ENCODE peak calls at places on chromosomes 7 and 10, in six cellular contexts. U is HepG2, Y is H1, H is SK-N-SH, L is GM12878, Q is K562. T is an unnamed sample.

GRCh38 chr7:97639036-97639435 is 92.8 kb upstream of the TAC1 start:
- DNase-seq in U (no peak), Y (no peak), H (no peak), L (no peak), Q (no peak), T (no peak)

GRCh38 chr7:157737151-157738063 is 400.6 kb downstream of the DNAJB6 start:
- DNase-seq in U (no peak), Y (no peak), H (no peak), L (no peak), Q (no peak), T (no peak)

GRCh38 chr10:60816624-60817023 is 38.3 kb downstream of the CDK1 start:
- DNase-seq in U (peak; percentile 71), Y (no peak), H (peak; percentile 68), L (peak; percentile 26), Q (peak; percentile 89), T (peak; percentile 45)

GRCh38 chr7:97407106-97407505 is 289.6 kb downstream of the SDHAF3 start:
- DNase-seq in U (no peak), Y (no peak), H (no peak), L (no peak), Q (no peak), T (no peak)

GRCh38 chr10:89074120-89074519 is 83.5 kb downstream of the FAS start:
- DNase-seq in U (no peak), Y (no peak), H (no peak), L (no peak), Q (no peak), T (no peak)

GRCh38 chr7:43735802-43736603 is 6.7 kb upstream of the COA1 start:
- DNase-seq in U (peak; percentile 41), Y (no peak), H (no peak), L (peak; percentile 90), Q (no peak), T (peak; percentile 81)

GRCh38 chr10:110141185-110141584 is 66.2 kb upstream of the MXI1 start:
- DNase-seq in U (no peak), Y (no peak), H (no peak), L (no peak), Q (no peak), T (peak; percentile 89)

GRCh38 chr10:36171546-36171945 is 529.5 kb upstream of the FZD8 start:
- DNase-seq in U (no peak), Y (no peak), H (no peak), L (no peak), Q (no peak), T (no peak)

GRCh38 chr7:85237721-85238120 is 50.9 kb upstream of the SEMA3D start:
- DNase-seq in U (no peak), Y (no peak), H (no peak), L (no peak), Q (no peak), T (no peak)
- TF ChIP-seq GABPA in U (no peak), Y (no peak), H (no peak), L (no peak), Q (no peak), T (no peak)

DNA sequence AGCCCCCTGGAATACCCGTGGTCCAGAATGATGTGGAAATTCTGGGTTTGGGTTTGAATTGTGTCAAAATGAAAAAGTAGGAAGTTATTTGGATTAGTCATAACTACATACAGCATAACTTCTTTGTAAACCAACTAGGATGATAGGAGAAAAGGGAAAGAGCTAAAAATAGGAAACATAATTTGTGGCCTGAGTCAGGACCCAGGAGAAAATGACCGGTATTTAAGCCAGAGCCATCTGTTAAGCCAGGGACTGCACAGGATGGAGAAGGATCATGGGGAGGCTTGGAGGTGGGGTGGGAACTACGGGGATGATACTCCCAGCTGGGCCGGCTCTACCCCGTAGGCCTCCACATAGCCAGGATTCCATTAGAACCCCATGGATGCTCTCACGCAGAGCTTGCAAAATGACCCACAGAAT is 98.6 kb downstream of the MYOF start:
- DNase-seq in U (no peak), Y (no peak), H (no peak), L (no peak), Q (no peak), T (no peak)
- TF ChIP-seq POLR2AphosphoS5 in U (no peak), Y (no peak), H (peak; percentile 42), L (no peak), Q (no peak), T (no peak)

GRCh38 chr10:68598978-68599753 is 39.0 kb downstream of the TET1 start:
- DNase-seq in U (peak; percentile 56), Y (peak; percentile 57), H (peak; percentile 58), L (no peak), Q (peak; percentile 34), T (no peak)
- H3K27ac ChIP-seq in U (peak overlapping the region; percentile 81), Y (peak overlapping the region; percentile 65), H (peak overlapping the region; percentile 98), L (no peak overlapping the region), Q (no peak overlapping the region), T (no peak overlapping the region)

DNA sequence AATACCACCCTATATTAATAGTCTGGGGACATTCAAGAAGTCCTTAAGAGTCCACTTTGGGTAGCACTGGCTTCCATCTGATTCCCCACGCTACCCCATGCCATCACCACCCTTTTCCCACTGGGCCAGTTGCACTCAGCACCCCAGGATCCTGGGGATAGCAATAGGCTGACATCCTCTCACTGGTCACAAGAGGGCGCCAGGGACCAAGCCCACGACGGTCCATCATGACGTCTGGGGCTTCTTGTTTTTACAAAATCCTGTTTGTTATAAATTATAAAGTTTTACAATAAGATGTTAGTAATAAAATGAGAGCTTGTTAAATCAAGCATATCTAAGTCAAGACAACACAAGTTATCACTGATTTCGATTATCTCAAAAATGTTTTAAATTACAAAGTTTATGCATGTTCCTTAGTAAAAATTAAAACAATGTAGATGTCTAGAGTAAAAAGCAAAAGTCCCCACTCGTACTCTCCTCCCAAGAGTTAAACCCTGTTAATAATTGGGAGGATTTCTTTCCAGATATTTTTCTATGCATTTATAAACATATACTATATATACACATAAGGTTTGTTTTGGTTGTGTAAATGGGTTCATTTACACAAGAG is 15.4 kb downstream of the GPNMB start:
- DNase-seq in U (peak; percentile 58), Y (peak; percentile 73), H (peak; percentile 91), L (no peak), Q (peak; percentile 82), T (peak; percentile 37)
- TF ChIP-seq GABPA in U (no peak), Y (no peak), H (no peak), L (no peak), Q (no peak), T (no peak)

DNA sequence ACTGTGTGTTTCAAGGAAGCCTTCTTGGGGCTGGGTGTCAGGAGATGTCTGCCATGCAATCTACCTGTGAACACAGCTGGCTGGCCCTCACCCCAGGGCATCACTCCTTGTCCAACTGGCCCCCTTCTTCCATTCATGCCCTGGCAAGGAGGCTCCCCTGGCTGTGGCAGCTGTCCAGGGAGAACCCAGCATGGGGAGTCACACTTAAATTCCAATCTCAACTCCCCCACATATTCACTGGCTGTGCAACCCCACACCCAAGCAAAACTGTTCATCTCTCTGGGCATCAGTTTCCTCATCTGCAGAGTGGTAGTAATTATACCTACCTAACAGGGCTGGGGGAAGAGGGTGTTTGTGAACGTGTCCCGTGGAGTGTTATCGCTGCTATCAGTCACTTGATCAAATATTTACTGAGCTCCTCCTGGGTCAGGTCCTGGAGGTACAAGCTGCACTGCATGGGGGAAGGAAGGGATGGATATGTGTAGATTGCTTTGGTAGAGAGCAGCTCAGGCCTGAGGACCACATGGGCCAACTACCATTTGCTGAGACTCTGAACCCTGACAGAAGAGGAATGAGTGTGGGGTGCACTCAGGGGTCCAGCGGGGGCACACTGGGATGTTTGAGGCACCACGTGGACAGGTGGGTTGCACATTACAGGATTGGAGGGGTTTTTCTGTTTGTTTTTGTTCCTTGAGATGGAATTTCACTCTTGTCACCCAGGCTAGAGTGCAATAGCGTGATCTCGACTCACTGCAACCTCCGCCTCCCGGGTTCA is 2.1 kb upstream of the GPRIN2 start:
- DNase-seq in U (peak; percentile 40), Y (peak; percentile 43), H (no peak), L (no peak), Q (no peak), T (no peak)
- TF ChIP-seq POLR2AphosphoS5 in U (no peak), Y (no peak), H (no peak), L (no peak), Q (no peak), T (no peak)

GRCh38 chr10:114507449-114507848 is 103.1 kb upstream of the AFAP1L2 start:
- DNase-seq in U (no peak), Y (no peak), H (no peak), L (no peak), Q (no peak), T (no peak)

GRCh38 chr10:114506874-114507385 is 102.6 kb upstream of the AFAP1L2 start:
- DNase-seq in U (no peak), Y (no peak), H (no peak), L (no peak), Q (no peak), T (no peak)

GRCh38 chr10:114511875-114512274 is 107.6 kb upstream of the AFAP1L2 start:
- DNase-seq in U (no peak), Y (no peak), H (no peak), L (no peak), Q (no peak), T (no peak)

GRCh38 chr10:114504769-114505579 is 100.7 kb upstream of the AFAP1L2 start:
- DNase-seq in U (peak; percentile 67), Y (no peak), H (no peak), L (no peak), Q (no peak), T (no peak)

GRCh38 chr10:114508376-114508775 is 104.1 kb upstream of the AFAP1L2 start:
- DNase-seq in U (peak; percentile 16), Y (no peak), H (no peak), L (no peak), Q (no peak), T (no peak)
- H3K27ac ChIP-seq in U (peak overlapping the region; percentile 31), Y (no peak overlapping the region), H (no peak overlapping the region), L (no peak overlapping the region), Q (no peak overlapping the region), T (no peak overlapping the region)

GRCh38 chr7:2843191-2843685 is 870 bp downstream of the GNA12 start:
- DNase-seq in U (no peak), Y (no peak), H (no peak), L (no peak), Q (no peak), T (no peak)
- TF ChIP-seq GABPA in U (no peak), Y (no peak), H (no peak), L (no peak), Q (no peak), T (no peak)

GRCh38 chr7:95974108-95974507 is 201.8 kb downstream of the DYNC1I1 start:
- DNase-seq in U (no peak), Y (no peak), H (no peak), L (no peak), Q (no peak), T (no peak)

GRCh38 chr7:95972554-95972953 is 200.2 kb downstream of the DYNC1I1 start:
- DNase-seq in U (no peak), Y (no peak), H (no peak), L (no peak), Q (no peak), T (no peak)

GRCh38 chr7:95980073-95980655 is 207.8 kb downstream of the DYNC1I1 start:
- DNase-seq in U (no peak), Y (no peak), H (no peak), L (no peak), Q (no peak), T (no peak)

GRCh38 chr7:95976369-95976768 is 204.0 kb downstream of the DYNC1I1 start:
- DNase-seq in U (no peak), Y (no peak), H (no peak), L (no peak), Q (no peak), T (no peak)

DNA sequence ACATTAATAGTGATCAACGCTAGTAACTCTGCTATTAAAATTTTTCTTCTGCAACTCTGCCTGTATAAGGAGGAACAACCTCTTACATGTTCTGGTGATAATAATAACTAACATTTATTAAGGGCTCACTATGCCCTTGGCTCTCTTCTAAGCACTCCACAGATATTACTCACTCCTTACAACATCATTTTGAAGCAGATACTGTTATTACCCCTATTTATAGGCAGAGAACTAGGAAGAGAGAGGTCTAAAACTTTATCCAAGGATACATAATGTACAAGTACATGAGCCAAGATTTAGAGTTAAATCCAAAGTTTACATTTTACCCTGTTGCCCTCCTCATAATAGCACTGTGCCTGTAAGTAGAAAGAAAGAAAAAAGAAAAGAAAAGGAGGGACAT is 205.6 kb downstream of the DYNC1I1 start:
- DNase-seq in U (no peak), Y (no peak), H (no peak), L (no peak), Q (no peak), T (no peak)
- TF ChIP-seq POLR2AphosphoS5 in U (no peak), Y (no peak), H (no peak), L (no peak), Q (no peak), T (no peak)

T was measured in HL-60.